ENCODE peak calls at places on chromosomes 3 and 15, in nine cellular contexts. L is HFFc6, U is GM12865, H is Calu3, J is glutamatergic neuron, P is GM20000, F is body of pancreas, C is astrocyte of the spinal cord, O is choroid plexus epithelial cell. Y is an unnamed sample.

GRCh38 chr15:99476413-99477222 is 89.2 kb upstream of the MEF2A start:
- DNase-seq in U (peak; percentile 56), L (peak; percentile 98), J (no peak), O (peak; percentile 97), P (peak; percentile 49), H (peak; percentile 46), F (peak; percentile 25), C (peak; percentile 99), Y (no peak)

GRCh38 chr3:20057612-20058180 is 17.4 kb downstream of the KAT2B start:
- DNase-seq in J (no peak), F (no peak), L (no peak), P (no peak), H (no peak), O (peak; percentile 56), C (no peak), U (no peak), Y (no peak)

GRCh38 chr3:175258763-175259162 is 399.6 kb downstream of the NAALADL2 start:
- DNase-seq in J (no peak), P (no peak), U (no peak), O (peak; percentile 48), H (peak; percentile 56), F (no peak), C (peak; percentile 72), L (no peak), Y (no peak)

GRCh38 chr3:167814441-167814951 is 79.0 kb downstream of the SERPINI1 start:
- DNase-seq in H (no peak), C (peak; percentile 84), U (no peak), O (peak; percentile 17), F (peak; percentile 18), P (no peak), J (no peak), L (peak; percentile 15), Y (no peak)

GRCh38 chr3:52318186-52318793 is 2.2 kb downstream of the DNAH1 start:
- DNase-seq in U (no peak), F (no peak), O (no peak), J (no peak), C (no peak), H (peak; percentile 6), P (no peak), L (no peak), Y (no peak)

GRCh38 chr3:11236588-11237461 is 35.4 kb upstream of the ATG7 start:
- DNase-seq in J (peak; percentile 70), L (peak; percentile 16), F (peak; percentile 76), C (peak; percentile 30), O (peak; percentile 65), P (peak; percentile 76), U (peak; percentile 79), H (peak; percentile 91), Y (peak; percentile 71)

GRCh38 chr3:52289747-52290595 is 2.3 kb downstream of the GLYCTK start:
- DNase-seq in O (no peak), H (peak; percentile 47), F (peak; percentile 83), P (no peak), U (no peak), C (no peak), J (no peak), L (no peak), Y (no peak)

GRCh38 chr3:45182915-45183881 is 37.0 kb upstream of the CDCP1 start:
- DNase-seq in P (no peak), F (peak; percentile 78), U (no peak), L (peak; percentile 39), H (peak; percentile 72), C (peak; percentile 80), J (peak; percentile 45), O (peak; percentile 88), Y (no peak)

GRCh38 chr15:29870495-29871151 is 48.4 kb upstream of the TJP1 start:
- DNase-seq in U (no peak), J (peak; percentile 47), F (peak; percentile 28), C (no peak), H (no peak), L (no peak), O (no peak), P (no peak), Y (no peak)

GRCh38 chr3:128547368-128547987 is 54.5 kb upstream of the GATA2 start:
- DNase-seq in J (no peak), F (no peak), O (peak; percentile 53), L (peak; percentile 61), C (peak; percentile 44), H (no peak), P (no peak), U (no peak), Y (no peak)

GRCh38 chr15:80932989-80933388 is 56.6 kb downstream of the MESD start:
- DNase-seq in L (no peak), H (no peak), F (no peak), J (no peak), C (peak; percentile 55), P (no peak), O (peak; percentile 80), U (no peak), Y (no peak)

GRCh38 chr3:111739241-111739952 is 119.7 kb upstream of the PHLDB2 start:
- DNase-seq in C (peak; percentile 81), J (no peak), O (peak; percentile 65), H (peak; percentile 16), P (no peak), U (no peak), L (peak; percentile 86), F (peak; percentile 70), Y (no peak)

GRCh38 chr3:2097641-2098191 is 950 bp upstream of the CNTN4 start:
- DNase-seq in F (peak; percentile 20), O (peak; percentile 10), U (no peak), L (no peak), P (no peak), J (peak; percentile 18), H (no peak), C (no peak), Y (no peak)

GRCh38 chr3:47291158-47291753 is 8.5 kb downstream of the KLHL18 start:
- DNase-seq in O (no peak), L (no peak), U (no peak), P (no peak), H (no peak), F (no peak), C (no peak), J (no peak), Y (no peak)

GRCh38 chr3:52897130-52898109 is at the start of gene STIMATE:
- DNase-seq in U (peak; percentile 88), P (peak; percentile 98), L (peak; percentile 73), F (peak; percentile 94), C (peak; percentile 74), J (peak; percentile 89), O (peak; percentile 75), H (peak; percentile 91), Y (peak; percentile 78)

GRCh38 chr15:80815076-80815475 is 35.9 kb downstream of the CEMIP start:
- DNase-seq in P (no peak), U (no peak), H (no peak), L (no peak), C (no peak), J (no peak), O (no peak), F (no peak), Y (no peak)

GRCh38 chr15:33021806-33022389 is 172.6 kb downstream of the FMN1 start:
- DNase-seq in U (peak; percentile 30), F (no peak), H (peak; percentile 2), J (no peak), P (peak; percentile 65), O (peak; percentile 86), L (peak; percentile 61), C (peak; percentile 74), Y (no peak)
- TF ChIP-seq CTCF in U (peak; percentile 38), F (peak; percentile 60), H (no peak), J (peak; percentile 76), P (peak; percentile 42), O (peak; percentile 70), L (peak; percentile 87), C (peak; percentile 69), Y (peak; percentile 54)

GRCh38 chr15:97745481-97746071 is 214.9 kb upstream of the ARRDC4 start:
- DNase-seq in P (peak; percentile 29), O (peak; percentile 28), C (no peak), L (no peak), H (peak; percentile 80), F (peak; percentile 47), J (peak; percentile 51), U (peak; percentile 50), Y (no peak)
- TF ChIP-seq CTCF in P (peak; percentile 3), O (peak; percentile 66), C (peak; percentile 44), L (peak; percentile 70), H (peak; percentile 80), F (peak; percentile 44), J (peak; percentile 88), U (peak; percentile 56), Y (peak; percentile 63)

DNA sequence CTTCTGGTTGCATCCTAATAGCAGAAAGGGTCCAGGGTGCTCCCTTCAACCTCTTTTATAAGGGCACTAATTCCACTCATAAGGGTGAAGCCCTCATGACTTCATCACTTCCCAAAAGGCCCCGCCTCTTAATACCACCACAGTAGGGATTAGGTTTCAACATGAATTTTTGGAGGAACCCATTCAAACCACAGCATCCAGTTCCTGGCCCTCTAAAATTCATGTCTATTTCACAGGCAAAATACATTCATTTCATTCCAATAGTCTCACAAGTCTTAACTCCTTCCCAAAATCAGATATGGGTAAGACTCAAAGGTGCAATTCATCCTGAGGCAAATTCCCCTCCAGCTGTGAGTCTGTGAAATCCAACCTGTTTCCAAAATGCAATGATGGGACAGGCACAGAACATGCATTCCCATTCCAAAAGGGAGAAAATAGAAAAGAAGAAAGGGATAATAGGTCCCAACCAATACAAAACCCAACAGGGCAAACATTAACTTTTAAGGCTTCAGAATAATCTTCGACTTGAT is 124.0 kb downstream of the ATP1B3 start:
- DNase-seq in P (no peak), J (no peak), L (no peak), O (peak; percentile 19), F (no peak), H (no peak), C (peak; percentile 7), U (no peak), Y (no peak)
- TF ChIP-seq CTCF in P (no peak), J (no peak), L (no peak), O (no peak), F (no peak), H (no peak), C (no peak), U (no peak), Y (no peak)

DNA sequence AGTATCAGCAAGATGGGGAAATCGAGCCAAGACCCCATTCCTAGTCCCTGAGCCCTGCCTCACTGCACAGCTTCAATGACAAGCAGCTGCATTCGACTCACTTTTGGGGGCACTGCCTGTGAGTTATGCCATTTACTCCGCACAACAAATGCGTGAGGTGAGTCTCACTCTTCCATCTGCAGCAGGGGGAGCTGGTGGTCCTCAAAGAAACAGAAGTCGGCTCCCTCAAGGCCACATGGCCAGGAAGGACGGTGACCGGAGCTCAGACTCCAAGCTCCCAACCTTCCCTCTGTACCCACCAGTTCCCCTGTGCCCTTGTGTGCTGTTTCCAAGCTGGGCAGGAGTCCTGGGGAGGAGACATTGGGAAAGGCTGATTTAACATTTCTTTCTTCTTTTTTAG is 127.7 kb upstream of the IQSEC1 start:
- DNase-seq in O (peak; percentile 11), J (peak; percentile 52), F (no peak), U (no peak), P (no peak), C (no peak), L (no peak), H (no peak), Y (no peak)
- TF ChIP-seq CTCF in O (peak; percentile 33), J (no peak), F (no peak), U (no peak), P (no peak), C (peak; percentile 18), L (no peak), H (no peak), Y (no peak)

GRCh38 chr3:141280690-141281089 is 49.1 kb downstream of the PXYLP1 start:
- DNase-seq in O (no peak), U (no peak), P (no peak), C (no peak), L (no peak), F (no peak), H (no peak), J (no peak), Y (no peak)
- TF ChIP-seq CTCF in O (no peak), U (no peak), P (no peak), C (no peak), L (peak; percentile 26), F (no peak), H (no peak), J (no peak), Y (no peak)

GRCh38 chr3:70539908-70540307 is 227.5 kb upstream of the MDFIC2 start:
- DNase-seq in C (no peak), J (no peak), L (no peak), O (no peak), F (no peak), U (peak; percentile 16), H (no peak), P (no peak), Y (no peak)
- TF ChIP-seq CTCF in C (peak; percentile 32), J (no peak), L (peak; percentile 58), O (peak; percentile 35), F (no peak), U (peak; percentile 28), H (no peak), P (no peak), Y (no peak)